ENCODE peak calls at places on chromosome 9, in eight cellular contexts. One of them, this sample, is unnamed.

GRCh38 chr9:78902051-78902450 is 605.1 kb downstream of the PSAT1 start:
- DNase-seq in hepatocyte: no peak
- DNase-seq in SK-N-SH: no peak
- DNase-seq in A673: no peak
- DNase-seq in endothelial cell: no peak
- DNase-seq in IMR-90: no peak
- DNase-seq in choroid plexus epithelial cell: no peak
- DNase-seq in cardiac fibroblast: no peak
- DNase-seq in this sample: no peak

GRCh38 chr9:98409637-98410173 is 154.3 kb upstream of the TBC1D2 start:
- DNase-seq in hepatocyte: no peak
- DNase-seq in A673: no peak
- DNase-seq in cardiac fibroblast: no peak
- DNase-seq in SK-N-SH: no peak
- DNase-seq in choroid plexus epithelial cell: no peak
- DNase-seq in endothelial cell: no peak
- DNase-seq in IMR-90: no peak
- DNase-seq in this sample: no peak

GRCh38 chr9:89528540-89528939 is 30.6 kb upstream of the SEMA4D start:
- DNase-seq in hepatocyte: peak; percentile 29
- DNase-seq in A673: no peak
- DNase-seq in choroid plexus epithelial cell: no peak
- DNase-seq in cardiac fibroblast: no peak
- DNase-seq in endothelial cell: no peak
- DNase-seq in IMR-90: no peak
- DNase-seq in SK-N-SH: no peak
- DNase-seq in this sample: peak; percentile 34

GRCh38 chr9:75918154-75918553 is 27.7 kb downstream of the PCSK5 start:
- DNase-seq in choroid plexus epithelial cell: no peak
- DNase-seq in A673: no peak
- DNase-seq in IMR-90: no peak
- DNase-seq in SK-N-SH: no peak
- DNase-seq in hepatocyte: no peak
- DNase-seq in endothelial cell: no peak
- DNase-seq in cardiac fibroblast: no peak
- DNase-seq in this sample: peak; percentile 57

GRCh38 chr9:95089916-95090791 is 227.4 kb downstream of the FANCC start:
- DNase-seq in endothelial cell: no peak
- DNase-seq in A673: no peak
- DNase-seq in hepatocyte: no peak
- DNase-seq in IMR-90: no peak
- DNase-seq in choroid plexus epithelial cell: no peak
- DNase-seq in SK-N-SH: peak; percentile 82
- DNase-seq in cardiac fibroblast: no peak
- DNase-seq in this sample: peak; percentile 36

GRCh38 chr9:37215456-37216229 is 95.3 kb downstream of the ZCCHC7 start:
- DNase-seq in choroid plexus epithelial cell: peak; percentile 28
- DNase-seq in IMR-90: peak; percentile 55
- DNase-seq in endothelial cell: no peak
- DNase-seq in A673: peak; percentile 81
- DNase-seq in hepatocyte: no peak
- DNase-seq in SK-N-SH: no peak
- DNase-seq in cardiac fibroblast: peak; percentile 39
- DNase-seq in this sample: no peak

GRCh38 chr9:401223-401622 is 186.6 kb downstream of the DOCK8 start:
- DNase-seq in IMR-90: no peak
- DNase-seq in hepatocyte: no peak
- DNase-seq in cardiac fibroblast: no peak
- DNase-seq in SK-N-SH: no peak
- DNase-seq in A673: peak; percentile 2
- DNase-seq in choroid plexus epithelial cell: no peak
- DNase-seq in endothelial cell: no peak
- DNase-seq in this sample: no peak

GRCh38 chr9:131262327-131263032 is 13.8 kb downstream of the FAM78A start:
- DNase-seq in choroid plexus epithelial cell: peak; percentile 44
- DNase-seq in SK-N-SH: no peak
- DNase-seq in A673: no peak
- DNase-seq in hepatocyte: no peak
- DNase-seq in endothelial cell: no peak
- DNase-seq in cardiac fibroblast: no peak
- DNase-seq in IMR-90: peak; percentile 25
- DNase-seq in this sample: no peak

GRCh38 chr9:110076894-110077725 is 130.8 kb downstream of the C9orf152 start:
- DNase-seq in A673: no peak
- DNase-seq in SK-N-SH: no peak
- DNase-seq in choroid plexus epithelial cell: peak; percentile 79
- DNase-seq in IMR-90: peak; percentile 79
- DNase-seq in endothelial cell: no peak
- DNase-seq in hepatocyte: no peak
- DNase-seq in cardiac fibroblast: peak; percentile 84
- DNase-seq in this sample: no peak

GRCh38 chr9:126756876-126757415 is 47.9 kb upstream of the ZBTB43 start:
- DNase-seq in cardiac fibroblast: no peak
- DNase-seq in endothelial cell: no peak
- DNase-seq in choroid plexus epithelial cell: no peak
- DNase-seq in A673: peak; percentile 84
- DNase-seq in hepatocyte: no peak
- DNase-seq in IMR-90: no peak
- DNase-seq in SK-N-SH: peak; percentile 39
- DNase-seq in this sample: no peak

GRCh38 chr9:38412751-38413150 is 11.5 kb downstream of the IGFBPL1 start:
- DNase-seq in endothelial cell: no peak
- DNase-seq in IMR-90: no peak
- DNase-seq in choroid plexus epithelial cell: no peak
- DNase-seq in A673: no peak
- DNase-seq in cardiac fibroblast: no peak
- DNase-seq in hepatocyte: no peak
- DNase-seq in SK-N-SH: no peak
- DNase-seq in this sample: no peak

GRCh38 chr9:106417685-106418084 is 445.3 kb upstream of the ZNF462 start:
- DNase-seq in cardiac fibroblast: no peak
- DNase-seq in A673: no peak
- DNase-seq in SK-N-SH: no peak
- DNase-seq in IMR-90: no peak
- DNase-seq in choroid plexus epithelial cell: no peak
- DNase-seq in hepatocyte: no peak
- DNase-seq in endothelial cell: no peak
- DNase-seq in this sample: no peak

GRCh38 chr9:2859776-2860379 is 16.0 kb upstream of the PUM3 start:
- DNase-seq in cardiac fibroblast: peak; percentile 72
- DNase-seq in A673: peak; percentile 77
- DNase-seq in IMR-90: peak; percentile 57
- DNase-seq in SK-N-SH: peak; percentile 61
- DNase-seq in hepatocyte: peak; percentile 81
- DNase-seq in choroid plexus epithelial cell: peak; percentile 75
- DNase-seq in endothelial cell: peak; percentile 79
- DNase-seq in this sample: peak; percentile 67

GRCh38 chr9:98742325-98743280 is 33.9 kb upstream of the GABBR2 start:
- DNase-seq in IMR-90: peak; percentile 81
- DNase-seq in endothelial cell: no peak
- DNase-seq in choroid plexus epithelial cell: peak; percentile 44
- DNase-seq in hepatocyte: no peak
- DNase-seq in SK-N-SH: no peak
- DNase-seq in cardiac fibroblast: peak; percentile 62
- DNase-seq in A673: no peak
- DNase-seq in this sample: no peak

GRCh38 chr9:70256123-70256551 is 2.6 kb upstream of the SMC5 start:
- DNase-seq in IMR-90: peak; percentile 89
- DNase-seq in choroid plexus epithelial cell: peak; percentile 88
- DNase-seq in endothelial cell: no peak
- DNase-seq in A673: peak; percentile 33
- DNase-seq in SK-N-SH: no peak
- DNase-seq in cardiac fibroblast: peak; percentile 91
- DNase-seq in hepatocyte: peak; percentile 74
- DNase-seq in this sample: no peak

GRCh38 chr9:4099961-4100360 is 199.9 kb downstream of the GLIS3 start:
- DNase-seq in cardiac fibroblast: peak; percentile 88
- DNase-seq in A673: no peak
- DNase-seq in SK-N-SH: no peak
- DNase-seq in choroid plexus epithelial cell: peak; percentile 72
- DNase-seq in hepatocyte: no peak
- DNase-seq in endothelial cell: no peak
- DNase-seq in IMR-90: no peak
- DNase-seq in this sample: no peak

GRCh38 chr9:123642291-123643278 is 286.6 kb downstream of the CRB2 start:
- DNase-seq in cardiac fibroblast: peak; percentile 21
- DNase-seq in SK-N-SH: peak; percentile 59
- DNase-seq in endothelial cell: no peak
- DNase-seq in IMR-90: peak; percentile 18
- DNase-seq in hepatocyte: peak; percentile 73
- DNase-seq in choroid plexus epithelial cell: peak; percentile 87
- DNase-seq in A673: peak; percentile 63
- DNase-seq in this sample: no peak

GRCh38 chr9:91572811-91573210 is 149.2 kb upstream of the NFIL3 start:
- DNase-seq in A673: no peak
- DNase-seq in hepatocyte: no peak
- DNase-seq in choroid plexus epithelial cell: no peak
- DNase-seq in endothelial cell: no peak
- DNase-seq in IMR-90: no peak
- DNase-seq in SK-N-SH: no peak
- DNase-seq in cardiac fibroblast: no peak
- DNase-seq in this sample: no peak

DNA sequence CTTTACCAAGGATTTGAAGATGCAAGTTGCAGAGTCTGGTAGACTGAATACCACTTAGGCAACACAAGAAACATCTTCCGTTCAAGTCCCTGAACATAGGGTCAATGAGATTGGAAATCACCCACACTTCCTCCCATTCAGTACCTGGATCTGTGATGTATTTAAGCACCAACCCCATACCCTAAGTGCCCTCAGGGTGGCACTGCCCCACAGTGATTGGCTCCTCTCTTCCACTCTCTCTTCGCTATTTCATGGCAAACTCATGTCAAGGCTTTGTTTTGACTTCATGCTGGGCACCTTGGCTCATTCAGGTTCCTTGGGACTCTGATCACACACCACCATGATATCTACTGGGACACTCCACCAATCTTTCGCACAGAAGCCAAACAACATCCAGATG is 53.7 kb downstream of the GGTA1 start:
- DNase-seq in choroid plexus epithelial cell: no peak
- DNase-seq in A673: no peak
- DNase-seq in SK-N-SH: no peak
- DNase-seq in endothelial cell: no peak
- DNase-seq in IMR-90: no peak
- DNase-seq in hepatocyte: no peak
- DNase-seq in cardiac fibroblast: no peak
- DNase-seq in this sample: no peak
- TF ChIP-seq CTCF in choroid plexus epithelial cell: no peak
- TF ChIP-seq CTCF in A673: peak; percentile 37
- TF ChIP-seq CTCF in SK-N-SH: peak; percentile 29
- TF ChIP-seq CTCF in endothelial cell: no peak
- TF ChIP-seq CTCF in IMR-90: no peak
- TF ChIP-seq CTCF in hepatocyte: no peak
- TF ChIP-seq CTCF in cardiac fibroblast: no peak
- TF ChIP-seq CTCF in this sample: no peak

DNA sequence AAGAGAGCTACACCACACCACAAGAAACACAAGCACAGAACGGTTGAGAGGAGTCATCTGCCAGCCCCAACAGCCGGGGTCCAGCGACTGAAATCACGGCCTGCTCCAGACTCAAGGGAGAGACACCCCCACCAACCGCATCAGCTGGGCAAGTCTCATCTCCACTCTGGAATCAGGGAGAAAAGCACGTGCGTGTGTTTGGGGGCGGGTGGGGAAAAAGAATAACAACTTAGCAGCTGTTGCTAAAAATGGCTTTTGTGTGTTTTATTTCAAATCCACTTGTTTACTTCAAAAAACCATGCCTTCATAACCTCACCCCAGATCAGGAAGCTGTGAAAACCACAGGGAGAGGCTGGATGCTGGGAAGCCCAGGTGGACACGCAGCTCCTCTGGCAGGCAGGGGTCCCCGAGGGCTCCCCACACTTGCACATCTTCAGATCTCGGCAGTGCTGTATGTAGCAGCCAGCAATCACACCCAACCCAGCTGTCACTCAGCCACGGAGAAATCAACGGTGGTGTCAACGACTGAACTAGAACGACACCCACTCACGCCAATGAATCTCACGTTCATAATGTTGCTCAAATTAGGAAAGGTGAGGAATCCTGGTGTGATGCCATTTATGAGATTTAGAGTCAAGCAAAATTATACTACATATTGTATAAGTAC is 19.0 kb downstream of the PNPLA7 start:
- DNase-seq in cardiac fibroblast: no peak
- DNase-seq in hepatocyte: no peak
- DNase-seq in choroid plexus epithelial cell: no peak
- DNase-seq in SK-N-SH: no peak
- DNase-seq in A673: no peak
- DNase-seq in IMR-90: peak; percentile 34
- DNase-seq in endothelial cell: no peak
- DNase-seq in this sample: no peak
- TF ChIP-seq CTCF in cardiac fibroblast: no peak
- TF ChIP-seq CTCF in hepatocyte: no peak
- TF ChIP-seq CTCF in choroid plexus epithelial cell: no peak
- TF ChIP-seq CTCF in SK-N-SH: no peak
- TF ChIP-seq CTCF in A673: no peak
- TF ChIP-seq CTCF in IMR-90: no peak
- TF ChIP-seq CTCF in endothelial cell: no peak
- TF ChIP-seq CTCF in this sample: no peak

DNA sequence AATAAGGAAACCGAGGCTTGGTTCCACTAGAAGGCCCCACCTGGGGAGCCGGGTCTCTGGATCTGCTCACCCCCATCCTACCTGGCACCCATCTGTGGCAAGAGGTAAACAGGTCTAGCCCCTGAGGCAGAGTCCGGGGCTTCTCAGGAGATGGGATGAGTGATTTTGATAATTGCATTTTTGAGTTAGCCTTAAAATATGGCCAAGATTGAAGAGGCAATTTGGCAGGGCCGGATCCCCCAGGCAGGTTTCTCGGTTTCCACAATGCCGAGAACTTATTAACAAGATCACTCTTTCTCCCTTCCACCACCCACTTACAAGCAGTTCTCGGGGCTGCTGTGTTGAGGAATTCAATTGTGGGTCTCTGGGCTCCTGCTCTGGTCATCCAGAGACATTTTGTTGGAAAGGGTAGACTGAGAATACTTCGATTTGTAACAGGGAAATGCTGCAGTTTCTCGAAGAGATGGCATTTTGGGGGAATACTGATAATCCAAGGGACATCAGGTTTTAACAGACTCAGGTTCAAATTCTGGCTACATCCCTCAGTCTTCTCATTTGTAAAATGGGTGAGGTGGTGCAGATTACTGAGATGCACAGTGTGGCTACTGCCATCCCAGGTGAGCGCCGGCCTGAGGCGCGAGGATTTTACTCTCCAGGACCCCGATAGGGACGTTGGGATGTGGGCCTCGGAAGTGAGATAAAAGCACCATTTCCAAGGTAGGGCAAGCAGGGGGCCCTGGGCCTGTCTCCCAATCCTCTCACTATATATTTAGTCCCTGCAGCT is 194.2 kb downstream of the CDK5RAP2 start:
- DNase-seq in endothelial cell: no peak
- DNase-seq in choroid plexus epithelial cell: no peak
- DNase-seq in IMR-90: no peak
- DNase-seq in hepatocyte: no peak
- DNase-seq in SK-N-SH: no peak
- DNase-seq in cardiac fibroblast: no peak
- DNase-seq in A673: no peak
- DNase-seq in this sample: no peak
- TF ChIP-seq CTCF in endothelial cell: no peak
- TF ChIP-seq CTCF in choroid plexus epithelial cell: no peak
- TF ChIP-seq CTCF in IMR-90: no peak
- TF ChIP-seq CTCF in hepatocyte: no peak
- TF ChIP-seq CTCF in SK-N-SH: no peak
- TF ChIP-seq CTCF in cardiac fibroblast: no peak
- TF ChIP-seq CTCF in A673: no peak
- TF ChIP-seq CTCF in this sample: no peak

GRCh38 chr9:108671156-108671555 is 184.6 kb downstream of the ACTL7B start:
- DNase-seq in cardiac fibroblast: peak; percentile 17
- DNase-seq in choroid plexus epithelial cell: peak; percentile 19
- DNase-seq in endothelial cell: no peak
- DNase-seq in hepatocyte: no peak
- DNase-seq in A673: peak; percentile 62
- DNase-seq in SK-N-SH: no peak
- DNase-seq in IMR-90: peak; percentile 1
- DNase-seq in this sample: no peak
- TF ChIP-seq CTCF in cardiac fibroblast: peak; percentile 23
- TF ChIP-seq CTCF in choroid plexus epithelial cell: peak; percentile 40
- TF ChIP-seq CTCF in endothelial cell: peak; percentile 18
- TF ChIP-seq CTCF in hepatocyte: peak; percentile 46
- TF ChIP-seq CTCF in A673: peak; percentile 56
- TF ChIP-seq CTCF in SK-N-SH: peak; percentile 48
- TF ChIP-seq CTCF in IMR-90: peak; percentile 27
- TF ChIP-seq CTCF in this sample: no peak

This sample was measured in Calu3.